ENCODE peak calls at places on chromosomes 3 and 15, in eight cellular contexts. J is GM04503; D is NCI-H1105; G is KBM-7; O is RWPE1; C is T-helper 2 cell; L is H9; S is stimulated activated CD4-positive, alpha-beta T cell treated with anti-CD3 and anti-CD28 coated beads, Interleukin-2, amount 100 ng/mL, for 24 hours. K is an unnamed sample.

GRCh38 chr3:70749122-70749521 is 436.7 kb upstream of the MDFIC2 start:
- DNase-seq in J (no peak), D (no peak), G (no peak), O (no peak), C (no peak), L (no peak), S (no peak), K (no peak)

GRCh38 chr3:109191431-109191830 is 54.9 kb downstream of the C3orf85 start:
- DNase-seq in J (no peak), D (no peak), G (no peak), O (no peak), C (no peak), L (no peak), S (no peak), K (no peak)

GRCh38 chr3:28924744-28925360 is 356.0 kb upstream of the RBMS3 start:
- DNase-seq in J (no peak), D (no peak), G (no peak), O (no peak), C (no peak), L (no peak), S (no peak), K (no peak)

GRCh38 chr15:58407366-58407765 is 24.4 kb upstream of the LIPC start:
- DNase-seq in J (no peak), D (no peak), G (no peak), O (no peak), C (no peak), L (no peak), S (no peak), K (no peak)

GRCh38 chr3:37905346-37905745 is 43.7 kb downstream of the CTDSPL start:
- DNase-seq in J (no peak), D (no peak), G (no peak), O (no peak), C (no peak), L (no peak), S (no peak), K (no peak)

GRCh38 chr3:143763568-143764162 is 84.6 kb downstream of the SLC9A9 start:
- DNase-seq in J (no peak), D (peak; percentile 15), G (peak; percentile 3), O (peak; percentile 11), C (no peak), L (no peak), S (no peak), K (no peak)

GRCh38 chr3:146598486-146598885 is 6.7 kb downstream of the PLSCR5 start:
- DNase-seq in J (no peak), D (no peak), G (no peak), O (no peak), C (no peak), L (no peak), S (no peak), K (no peak)

GRCh38 chr3:43879166-43879565 is 188.4 kb downstream of the ABHD5 start:
- DNase-seq in J (no peak), D (no peak), G (peak; percentile 37), O (no peak), C (no peak), L (peak; percentile 88), S (no peak), K (no peak)

GRCh38 chr15:73078722-73079121 is 26.5 kb downstream of the NEO1 start:
- DNase-seq in J (peak; percentile 21), D (no peak), G (peak; percentile 79), O (peak; percentile 14), C (no peak), L (no peak), S (no peak), K (peak; percentile 73)

GRCh38 chr15:72492733-72493132 is 18.6 kb downstream of the ARIH1 start:
- DNase-seq in J (no peak), D (no peak), G (no peak), O (no peak), C (no peak), L (no peak), S (no peak), K (no peak)

GRCh38 chr15:83813697-83814096 is 159.8 kb downstream of the ADAMTSL3 start:
- DNase-seq in J (no peak), D (no peak), G (no peak), O (no peak), C (no peak), L (no peak), S (no peak), K (no peak)

GRCh38 chr3:2957115-2957514 is 153.1 kb downstream of the IL5RA start:
- DNase-seq in J (no peak), D (no peak), G (no peak), O (no peak), C (no peak), L (no peak), S (no peak), K (no peak)

GRCh38 chr15:33068007-33068441 is 126.5 kb downstream of the FMN1 start:
- DNase-seq in J (peak; percentile 22), D (no peak), G (peak; percentile 57), O (peak; percentile 20), C (no peak), L (peak; percentile 76), S (peak; percentile 9), K (peak; percentile 66)

K was measured in HepG2.